ENCODE peak calls at places on chromosomes 4 and X, in eight cellular contexts. M, S, F, G, P, V, Z and T are unnamed samples.

GRCh38 chr4:109184421-109184956 is 118.0 kb downstream of the COL25A1 start:
- DNase-seq in M (no peak), S (no peak), F (no peak), G (peak), P (peak), V (no peak), Z (no peak), T (no peak)

GRCh38 chr4:140069068-140069467 is 84.9 kb downstream of the MAML3 start:
- DNase-seq in M (no peak), S (no peak), F (no peak), G (no peak), P (no peak), V (no peak), Z (no peak), T (no peak)

GRCh38 chrX:120781416-120781815 is 94.2 kb downstream of the CT47B1 start:
- DNase-seq in M (no peak), S (no peak), F (no peak), G (no peak), P (no peak), V (no peak), Z (no peak), T (no peak)

GRCh38 chr4:88208146-88208545 is 49.7 kb upstream of the ABCG2 start:
- DNase-seq in M (no peak), S (no peak), F (no peak), G (no peak), P (no peak), V (no peak), Z (no peak), T (no peak)

GRCh38 chr4:26459054-26459755 is 31.1 kb downstream of the CCKAR start:
- DNase-seq in M (peak), S (peak), F (no peak), G (peak), P (peak), V (no peak), Z (peak), T (peak)

GRCh38 chr4:186900232-186900900 is 176.7 kb upstream of the FAT1 start:
- DNase-seq in M (peak), S (no peak), F (no peak), G (no peak), P (peak), V (no peak), Z (no peak), T (no peak)

GRCh38 chr4:166957451-166957850 is 276.8 kb downstream of the SPOCK3 start:
- DNase-seq in M (no peak), S (no peak), F (no peak), G (no peak), P (peak), V (no peak), Z (no peak), T (no peak)

GRCh38 chr4:48654015-48654664 is 125.9 kb downstream of the FRYL start:
- DNase-seq in M (no peak), S (no peak), F (no peak), G (no peak), P (no peak), V (no peak), Z (no peak), T (no peak)

GRCh38 chr4:65227628-65228027 is 442.7 kb downstream of the EPHA5 start:
- DNase-seq in M (no peak), S (no peak), F (no peak), G (no peak), P (no peak), V (no peak), Z (peak), T (no peak)

GRCh38 chrX:10199212-10199611 is 42.4 kb downstream of the CLCN4 start:
- DNase-seq in M (no peak), S (no peak), F (no peak), G (no peak), P (peak), V (no peak), Z (peak), T (no peak)

GRCh38 chr4:163505374-163505773 is 10.9 kb downstream of the TMA16 start:
- DNase-seq in M (no peak), S (no peak), F (no peak), G (no peak), P (no peak), V (no peak), Z (no peak), T (no peak)

GRCh38 chr4:100295792-100296191 is 105.5 kb upstream of the DDIT4L start:
- DNase-seq in M (no peak), S (no peak), F (no peak), G (no peak), P (peak), V (no peak), Z (no peak), T (no peak)

GRCh38 chr4:123096038-123096437 is 173.6 kb upstream of the NUDT6 start:
- DNase-seq in M (no peak), S (no peak), F (no peak), G (peak), P (no peak), V (no peak), Z (peak), T (no peak)

GRCh38 chr4:158170691-158171455 is 2.0 kb downstream of the GASK1B start:
- DNase-seq in M (peak), S (no peak), F (peak), G (peak), P (peak), V (peak), Z (peak), T (peak)

GRCh38 chrX:132219343-132219768 is at the start of gene RAP2C:
- DNase-seq in M (peak), S (no peak), F (peak), G (peak), P (peak), V (peak), Z (peak), T (peak)

GRCh38 chr4:168019019-168019651 is 73.2 kb upstream of the ANXA10 start:
- DNase-seq in M (no peak), S (no peak), F (no peak), G (no peak), P (peak), V (no peak), Z (no peak), T (no peak)

GRCh38 chrX:82757614-82758013 is 750.5 kb upstream of the POU3F4 start:
- DNase-seq in M (no peak), S (no peak), F (no peak), G (no peak), P (peak), V (no peak), Z (no peak), T (no peak)

GRCh38 chr4:153465922-153466636 is at the start of gene TMEM131L:
- DNase-seq in M (peak), S (peak), F (peak), G (peak), P (peak), V (peak), Z (peak), T (peak)